ENCODE peak calls at places on chromosomes 2 and 18, in six cellular contexts. S is GM12891, M is K562, T is GM12878, D is HepG2, R is H1. Y is an unnamed sample.
A peak's percentile ranks its signal among the peaks of the same experiment; 100 is the strongest.

GRCh38 chr2:204154863-204155262 is 218.3 kb downstream of the ICOS start:
- DNase-seq in T (no peak), M (no peak), D (no peak), R (no peak), S (no peak), Y (no peak)

GRCh38 chr2:39932198-39932597 is 153.1 kb upstream of the THUMPD2 start:
- DNase-seq in T (no peak), S (no peak), M (no peak), D (no peak), R (no peak), Y (no peak)

GRCh38 chr2:50401772-50402653 is 629.9 kb downstream of the NRXN1 start:
- DNase-seq in T (no peak), R (peak; percentile 84), D (peak; percentile 46), M (peak; percentile 24), S (peak; percentile 11), Y (no peak)

GRCh38 chr2:237574467-237574866 is 8.1 kb downstream of the PRLH start:
- DNase-seq in S (no peak), T (no peak), M (no peak), R (no peak), D (no peak), Y (no peak)

GRCh38 chr2:41791523-41791922 is 256.3 kb upstream of the PKDCC start:
- DNase-seq in D (peak; percentile 20), M (no peak), R (no peak), T (no peak), S (no peak), Y (no peak)

GRCh38 chr18:33682436-33682835 is 104.4 kb downstream of the ASXL3 start:
- DNase-seq in T (no peak), M (no peak), S (no peak), R (no peak), D (no peak), Y (no peak)

GRCh38 chr2:191202209-191202721 is 42.9 kb upstream of the MYO1B start:
- DNase-seq in M (no peak), T (no peak), R (no peak), S (no peak), D (no peak), Y (no peak)

GRCh38 chr2:40192864-40193669 is 258.8 kb downstream of the SLC8A1 start:
- DNase-seq in S (no peak), R (no peak), T (no peak), M (no peak), D (no peak), Y (no peak)

GRCh38 chr18:24490545-24490944 is 30.1 kb downstream of the HRH4 start:
- DNase-seq in M (no peak), S (no peak), D (no peak), T (no peak), R (no peak), Y (no peak)

GRCh38 chr2:168565512-168565911 is 109.4 kb downstream of the CERS6 start:
- DNase-seq in S (no peak), M (no peak), T (no peak), R (no peak), D (no peak), Y (no peak)

GRCh38 chr2:115484983-115485382 is 1042.5 kb downstream of the DPP10 start:
- DNase-seq in R (no peak), D (no peak), S (no peak), T (no peak), M (no peak), Y (no peak)

DNA sequence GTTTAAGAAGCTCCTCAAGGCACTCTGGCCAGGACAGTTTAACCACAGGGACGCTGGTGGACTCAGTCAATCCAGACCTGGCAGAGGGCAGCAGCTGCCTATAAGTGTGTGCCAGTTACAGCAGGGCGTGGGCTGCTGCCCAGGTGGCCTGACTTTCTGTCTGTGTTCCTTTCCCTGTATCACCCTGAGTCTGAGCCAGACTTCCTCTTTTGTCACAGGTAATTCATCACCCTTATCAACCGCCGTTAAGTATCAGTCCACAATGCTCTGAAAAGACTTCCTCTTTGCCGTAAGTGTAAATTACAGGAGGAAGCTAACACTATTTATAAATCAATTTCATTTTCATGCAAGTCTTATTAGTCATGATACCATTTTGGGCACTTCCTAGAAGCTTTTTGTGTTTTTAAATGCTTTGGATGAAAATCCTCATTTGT is 7.0 kb downstream of the LPIN1 start:
- DNase-seq in D (no peak), R (no peak), S (no peak), M (no peak), T (peak; percentile 93), Y (peak; percentile 43)
- TF ChIP-seq POLR2AphosphoS5 in D (no peak), R (no peak), S (no peak), M (peak; percentile 50), T (no peak), Y (peak; percentile 39)

GRCh38 chr2:201824212-201824611 is 17.9 kb downstream of the CDK15 start:
- DNase-seq in T (no peak), M (no peak), S (no peak), D (no peak), R (no peak), Y (no peak)

GRCh38 chr2:201820385-201821007 is 14.2 kb downstream of the CDK15 start:
- DNase-seq in D (no peak), M (no peak), S (no peak), R (no peak), T (no peak), Y (no peak)

GRCh38 chr2:201816674-201817073 is 10.3 kb downstream of the CDK15 start:
- DNase-seq in M (no peak), S (no peak), D (no peak), R (no peak), T (no peak), Y (no peak)

DNA sequence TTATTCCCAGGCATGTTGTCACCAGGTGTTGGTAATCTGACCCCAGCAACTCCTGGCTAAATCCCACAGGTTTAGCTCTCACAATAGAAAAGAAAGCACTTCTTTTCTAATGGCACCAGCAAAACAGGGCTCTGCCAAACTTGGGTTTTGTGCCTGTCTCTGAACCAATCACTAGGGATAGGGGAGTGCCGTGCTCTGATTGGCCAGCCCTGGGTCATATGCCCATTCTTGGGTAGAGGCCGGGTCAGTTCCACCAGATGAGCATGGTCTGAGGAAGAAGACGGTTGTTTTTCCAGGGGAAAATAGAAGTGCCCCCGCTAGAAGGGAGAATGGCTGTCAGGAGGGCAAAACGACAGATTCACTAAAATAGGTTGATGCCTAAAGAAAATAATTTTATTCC is 14.7 kb downstream of the CDK15 start:
- DNase-seq in T (no peak), R (no peak), S (no peak), D (no peak), M (no peak), Y (no peak)
- TF ChIP-seq TAF1 in T (no peak), R (no peak), S (no peak), D (no peak), M (no peak), Y (no peak)

DNA sequence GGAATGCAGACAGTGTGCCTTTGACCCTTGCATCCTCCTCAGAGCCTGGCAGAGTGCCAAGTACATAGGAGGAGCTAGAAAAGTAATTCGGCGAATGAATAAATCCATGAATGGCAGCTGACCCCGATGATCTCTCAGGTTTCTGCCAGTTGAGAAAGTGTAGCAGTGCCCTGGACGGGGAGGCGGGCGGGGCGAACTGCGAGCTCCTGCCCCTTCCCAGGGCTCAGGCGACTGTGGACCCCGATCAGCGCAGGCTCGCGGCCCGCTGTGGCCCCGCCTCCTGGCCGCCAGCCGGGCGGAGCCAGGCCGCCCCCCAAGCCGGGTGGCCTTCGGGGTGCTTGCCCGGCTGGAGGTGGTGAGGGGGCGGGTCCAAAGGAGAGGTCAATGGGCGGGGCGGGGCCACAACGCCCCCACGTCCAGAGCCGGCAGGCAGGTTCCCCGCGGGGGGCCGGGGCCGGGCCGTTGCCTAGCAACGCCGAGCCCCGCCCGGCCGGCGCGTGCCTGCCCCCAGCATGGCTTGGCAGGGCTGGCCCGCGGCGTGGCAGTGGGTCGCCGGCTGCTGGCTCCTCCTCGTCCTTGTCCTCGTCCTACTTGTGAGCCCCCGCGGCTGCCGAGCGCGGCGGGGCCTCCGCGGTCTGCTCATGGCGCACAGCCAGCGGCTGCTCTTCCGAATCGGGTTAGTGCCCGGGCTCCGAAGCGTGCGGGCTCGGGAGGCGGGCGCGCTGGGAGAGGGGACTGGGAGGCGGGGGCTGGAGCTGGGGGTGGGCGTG is 30.6 kb upstream of the TMBIM1 start:
- DNase-seq in D (peak; percentile 97), S (peak; percentile 84), M (peak; percentile 98), R (peak; percentile 95), T (no peak), Y (peak; percentile 85)
- TF ChIP-seq POLR2A in D (peak; percentile 78), S (no peak), M (peak; percentile 48), R (peak; percentile 38), T (peak; percentile 35), Y (no peak)

DNA sequence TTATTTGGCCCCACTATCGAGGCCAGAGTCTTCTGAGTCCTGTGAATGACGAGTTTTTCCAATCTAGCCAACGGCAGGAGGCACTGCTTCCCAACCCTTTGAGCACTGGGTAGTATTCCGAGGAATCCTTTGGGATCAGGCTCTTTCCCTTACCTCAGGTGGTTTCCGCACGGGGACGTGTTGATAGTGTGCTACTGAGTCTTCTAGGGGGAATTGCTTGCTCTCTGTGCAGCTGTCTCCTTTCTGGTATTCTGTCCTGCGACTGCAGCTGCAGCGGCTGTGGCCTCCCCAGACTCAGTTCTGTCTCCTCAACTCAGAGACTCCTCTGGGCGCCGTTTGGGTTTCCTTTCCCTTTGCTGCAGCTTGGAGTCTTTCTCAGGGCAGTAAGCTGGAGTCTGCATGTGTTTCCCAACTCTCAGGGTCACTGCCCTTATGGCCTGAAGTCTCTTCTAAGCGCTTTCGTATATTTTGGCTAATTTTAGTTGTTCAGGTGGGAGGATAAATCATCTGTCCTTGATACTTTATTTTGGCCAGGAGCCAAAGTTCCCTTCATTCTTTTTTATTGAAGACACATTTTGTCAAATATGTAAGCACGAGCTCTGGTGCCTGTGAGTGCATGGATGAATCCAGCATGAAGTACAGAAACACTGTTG is 118.4 kb downstream of the MAP4K4 start:
- DNase-seq in S (no peak), D (no peak), M (no peak), T (no peak), R (no peak), Y (no peak)
- TF ChIP-seq POLR2AphosphoS5 in S (no peak), D (no peak), M (no peak), T (no peak), R (no peak), Y (no peak)

GRCh38 chr2:95670686-95671085 is 78.9 kb downstream of the TRIM43 start:
- DNase-seq in D (no peak), S (no peak), R (no peak), M (no peak), T (no peak), Y (no peak)
- TF ChIP-seq TAF1 in D (no peak), S (no peak), R (no peak), M (no peak), T (no peak), Y (no peak)

GRCh38 chr2:197704434-197705142 is 581 bp upstream of the MARS2 start:
- DNase-seq in D (no peak), T (peak; percentile 43), S (no peak), R (no peak), M (no peak), Y (no peak)
- TF ChIP-seq POLR2A in D (no peak), T (no peak), S (no peak), R (no peak), M (peak; percentile 83), Y (no peak)

DNA sequence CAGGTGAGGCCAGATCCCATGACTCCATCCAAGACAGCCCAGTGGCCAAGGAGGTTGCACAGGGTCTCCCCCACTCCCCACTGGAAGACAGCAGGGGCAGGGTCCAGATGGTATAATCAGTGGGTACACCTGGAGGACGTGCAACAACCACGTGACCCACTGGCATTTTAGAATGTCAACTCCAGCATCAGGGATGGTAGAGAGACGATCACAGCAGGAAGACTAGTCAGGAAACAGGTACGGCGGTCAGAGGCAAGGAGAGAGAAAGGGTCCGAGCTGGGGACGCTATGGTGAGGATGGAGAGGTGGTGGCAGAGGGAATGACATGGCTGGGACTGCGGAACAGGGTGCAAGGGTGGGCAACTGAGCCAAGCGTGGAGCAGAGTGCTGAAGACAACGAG is 23.0 kb downstream of the SERTAD2 start:
- DNase-seq in S (no peak), D (no peak), T (no peak), M (no peak), R (no peak), Y (no peak)
- TF ChIP-seq POLR2AphosphoS5 in S (no peak), D (peak; percentile 28), T (no peak), M (no peak), R (no peak), Y (no peak)

GRCh38 chr2:119545076-119545475 is 827 bp downstream of the CFAP221 start:
- DNase-seq in R (no peak), D (no peak), M (no peak), T (no peak), S (no peak), Y (no peak)
- TF ChIP-seq TAF1 in R (no peak), D (no peak), M (no peak), T (no peak), S (no peak), Y (no peak)

Y was measured in GM12892.